ENCODE peak calls at places on chromosomes 12 and 14, in seven cellular contexts. H, K, W, G, R, E and Q are unnamed samples.

GRCh38 chr12:79547735-79548347 is 142.9 kb downstream of the PAWR start:
- DNase-seq in R (peak), K (no peak), G (no peak), H (no peak), W (peak), E (no peak), Q (peak)

GRCh38 chr12:124236651-124237050 is 58.2 kb upstream of the RFLNA start:
- DNase-seq in W (no peak), R (no peak), H (no peak), G (no peak), K (no peak), E (no peak), Q (no peak)

GRCh38 chr14:104112113-104112505 is 26.3 kb upstream of the KIF26A start:
- DNase-seq in W (no peak), H (no peak), K (no peak), G (no peak), R (no peak), E (no peak), Q (no peak)

GRCh38 chr14:22821193-22822016 is 6.2 kb upstream of the SLC7A7 start:
- DNase-seq in E (no peak), G (no peak), K (no peak), R (peak), W (peak), H (no peak), Q (no peak)

GRCh38 chr12:113162102-113163029 is 12.8 kb downstream of the CFAP73 start:
- DNase-seq in E (no peak), G (no peak), R (no peak), K (no peak), H (no peak), W (no peak), Q (peak)

GRCh38 chr14:79530555-79530954 is 680.7 kb downstream of the DIO2 start:
- DNase-seq in K (no peak), E (no peak), W (no peak), R (no peak), G (no peak), H (no peak), Q (no peak)

GRCh38 chr12:16884819-16885218 is 278.9 kb upstream of the LMO3 start:
- DNase-seq in R (no peak), K (no peak), W (no peak), G (no peak), H (no peak), E (no peak), Q (no peak)

GRCh38 chr14:92906420-92906819 is 16.5 kb upstream of the CHGA start:
- DNase-seq in G (no peak), W (no peak), K (no peak), E (no peak), R (no peak), H (no peak), Q (no peak)

GRCh38 chr12:57016348-57016747 is at the start of gene TAC3:
- DNase-seq in W (no peak), K (no peak), G (no peak), R (no peak), H (no peak), E (no peak), Q (no peak)

GRCh38 chr14:45089813-45090212 is 5.9 kb downstream of the PRPF39 start:
- DNase-seq in E (no peak), R (no peak), K (no peak), G (no peak), W (no peak), H (no peak), Q (no peak)

GRCh38 chr14:97033556-97034081 is 236.4 kb downstream of the VRK1 start:
- DNase-seq in E (no peak), K (no peak), H (no peak), G (no peak), R (no peak), W (no peak), Q (no peak)